ENCODE peak calls at places on chromosomes 11 and 22, in four cellular contexts. One of them, this sample, is unnamed.

GRCh38 chr11:66956689-66957290 is 1.4 kb downstream of the PC start:
- DNase-seq in GM23338: peak
- DNase-seq in HCT116: no peak
- DNase-seq in GM12878: no peak
- DNase-seq in this sample: peak

GRCh38 chr22:39597236-39597869 is 26.8 kb downstream of the CACNA1I start:
- DNase-seq in GM12878: no peak
- DNase-seq in HCT116: no peak
- DNase-seq in GM23338: peak
- DNase-seq in this sample: no peak

GRCh38 chr11:70480711-70481110 is 82.4 kb downstream of the CTTN start:
- DNase-seq in HCT116: no peak
- DNase-seq in GM23338: no peak
- DNase-seq in GM12878: no peak
- DNase-seq in this sample: no peak

GRCh38 chr11:76763573-76764348 is 19.4 kb upstream of the TSKU start:
- DNase-seq in HCT116: no peak
- DNase-seq in GM12878: no peak
- DNase-seq in GM23338: no peak
- DNase-seq in this sample: peak

GRCh38 chr11:83054904-83055380 is 16.8 kb downstream of the RAB30 start:
- DNase-seq in HCT116: no peak
- DNase-seq in GM12878: no peak
- DNase-seq in GM23338: no peak
- DNase-seq in this sample: no peak

GRCh38 chr11:107301886-107302285 is 155.7 kb downstream of the CWF19L2 start:
- DNase-seq in GM23338: peak
- DNase-seq in GM12878: no peak
- DNase-seq in HCT116: no peak
- DNase-seq in this sample: peak

GRCh38 chr11:2300290-2300935 is 1.3 kb downstream of the C11orf21 start:
- DNase-seq in GM12878: no peak
- DNase-seq in GM23338: no peak
- DNase-seq in HCT116: no peak
- DNase-seq in this sample: no peak

GRCh38 chr22:41479671-41480396 is 10.9 kb downstream of the ACO2 start:
- DNase-seq in GM23338: peak
- DNase-seq in HCT116: no peak
- DNase-seq in GM12878: no peak
- DNase-seq in this sample: no peak

GRCh38 chr11:23127706-23128105 is 267.4 kb upstream of the CCDC179 start:
- DNase-seq in GM23338: no peak
- DNase-seq in GM12878: no peak
- DNase-seq in HCT116: no peak
- DNase-seq in this sample: no peak

GRCh38 chr11:396511-396947 is 2.5 kb downstream of the PKP3 start:
- DNase-seq in HCT116: no peak
- DNase-seq in GM23338: peak
- DNase-seq in GM12878: no peak
- DNase-seq in this sample: no peak
- TF ChIP-seq CTCF in HCT116: peak
- TF ChIP-seq CTCF in GM23338: peak
- TF ChIP-seq CTCF in GM12878: no peak
- TF ChIP-seq CTCF in this sample: no peak

DNA sequence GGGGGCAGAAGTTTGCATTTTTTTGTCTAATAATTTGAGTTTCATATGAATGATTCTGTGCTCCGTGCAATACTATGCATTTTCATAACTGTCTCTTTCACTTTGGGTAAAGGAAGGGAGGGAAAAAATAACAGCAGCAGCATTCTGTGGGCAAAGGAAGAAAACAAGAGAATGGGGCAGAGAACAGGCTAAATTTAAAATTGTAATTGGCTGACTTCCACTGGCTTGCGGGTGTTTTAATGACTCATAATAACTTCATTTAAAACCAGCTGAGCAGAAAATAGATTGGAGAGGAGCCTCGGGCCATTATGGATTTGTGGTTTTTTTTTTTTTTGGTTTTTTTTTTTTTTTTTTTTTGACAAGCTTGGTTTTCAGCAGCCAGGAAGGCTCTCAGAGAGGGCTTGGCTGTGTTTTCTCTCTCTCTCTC is 107.4 kb downstream of the ZBTB16 start:
- DNase-seq in GM23338: no peak
- DNase-seq in HCT116: no peak
- DNase-seq in GM12878: no peak
- DNase-seq in this sample: peak
- H3K27ac ChIP-seq in GM23338: no peak
- H3K27ac ChIP-seq in HCT116: no peak
- H3K27ac ChIP-seq in GM12878: no peak
- H3K27ac ChIP-seq in this sample: no peak

DNA sequence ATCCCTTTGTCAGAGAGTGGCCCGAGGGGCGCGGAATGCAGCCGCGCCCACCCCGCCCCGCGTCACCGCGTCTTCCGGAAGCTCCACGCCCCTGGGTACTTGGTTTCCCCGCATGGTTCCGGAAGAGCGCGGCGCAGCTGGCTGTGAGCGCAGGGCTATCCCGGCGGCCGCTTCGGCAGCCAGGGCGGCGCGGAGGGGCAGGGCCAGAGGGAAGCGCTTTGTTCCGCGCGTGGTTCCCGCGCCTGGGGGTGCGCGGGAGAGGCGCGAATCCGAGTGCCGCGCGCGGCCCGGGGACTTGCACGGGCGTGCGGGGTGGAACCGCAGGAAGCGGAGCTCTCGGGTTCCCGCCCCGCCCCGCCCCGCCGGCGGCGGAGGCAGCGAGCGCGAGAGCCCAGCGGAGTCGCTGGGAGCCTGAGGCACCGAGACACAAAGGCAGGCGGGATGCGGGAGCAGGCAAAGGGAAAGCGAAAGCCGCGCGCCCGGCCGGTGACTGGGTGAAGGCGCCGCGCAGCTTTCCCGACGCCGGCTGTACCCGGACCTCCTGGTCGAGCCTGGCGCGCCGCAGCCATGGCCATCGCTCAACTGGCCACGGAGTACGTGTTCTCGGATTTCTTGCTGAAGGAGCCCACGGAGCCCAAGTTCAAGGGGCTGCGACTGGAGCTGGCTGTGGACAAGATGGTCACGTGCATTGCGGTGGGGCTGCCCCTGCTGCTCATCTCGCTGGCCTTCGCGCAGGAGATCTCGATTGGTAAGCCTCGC is at the start of gene PANX1:
- DNase-seq in GM23338: peak
- DNase-seq in GM12878: no peak
- DNase-seq in HCT116: peak
- DNase-seq in this sample: peak
- TF ChIP-seq EZH2 in GM23338: no peak
- TF ChIP-seq EZH2 in GM12878: no peak
- TF ChIP-seq EZH2 in HCT116: no peak
- TF ChIP-seq EZH2 in this sample: no peak

GRCh38 chr11:18010271-18010670 is 2.6 kb downstream of the SERGEF start:
- DNase-seq in GM12878: no peak
- DNase-seq in HCT116: no peak
- DNase-seq in GM23338: no peak
- DNase-seq in this sample: no peak
- TF ChIP-seq CTCF in GM12878: no peak
- TF ChIP-seq CTCF in HCT116: no peak
- TF ChIP-seq CTCF in GM23338: no peak
- TF ChIP-seq CTCF in this sample: no peak

GRCh38 chr22:30014244-30014643 is 66.0 kb upstream of the HORMAD2 start:
- DNase-seq in GM12878: no peak
- DNase-seq in GM23338: no peak
- DNase-seq in HCT116: no peak
- DNase-seq in this sample: no peak
- H3K27ac ChIP-seq in GM12878: no peak
- H3K27ac ChIP-seq in GM23338: no peak
- H3K27ac ChIP-seq in HCT116: no peak
- H3K27ac ChIP-seq in this sample: no peak

DNA sequence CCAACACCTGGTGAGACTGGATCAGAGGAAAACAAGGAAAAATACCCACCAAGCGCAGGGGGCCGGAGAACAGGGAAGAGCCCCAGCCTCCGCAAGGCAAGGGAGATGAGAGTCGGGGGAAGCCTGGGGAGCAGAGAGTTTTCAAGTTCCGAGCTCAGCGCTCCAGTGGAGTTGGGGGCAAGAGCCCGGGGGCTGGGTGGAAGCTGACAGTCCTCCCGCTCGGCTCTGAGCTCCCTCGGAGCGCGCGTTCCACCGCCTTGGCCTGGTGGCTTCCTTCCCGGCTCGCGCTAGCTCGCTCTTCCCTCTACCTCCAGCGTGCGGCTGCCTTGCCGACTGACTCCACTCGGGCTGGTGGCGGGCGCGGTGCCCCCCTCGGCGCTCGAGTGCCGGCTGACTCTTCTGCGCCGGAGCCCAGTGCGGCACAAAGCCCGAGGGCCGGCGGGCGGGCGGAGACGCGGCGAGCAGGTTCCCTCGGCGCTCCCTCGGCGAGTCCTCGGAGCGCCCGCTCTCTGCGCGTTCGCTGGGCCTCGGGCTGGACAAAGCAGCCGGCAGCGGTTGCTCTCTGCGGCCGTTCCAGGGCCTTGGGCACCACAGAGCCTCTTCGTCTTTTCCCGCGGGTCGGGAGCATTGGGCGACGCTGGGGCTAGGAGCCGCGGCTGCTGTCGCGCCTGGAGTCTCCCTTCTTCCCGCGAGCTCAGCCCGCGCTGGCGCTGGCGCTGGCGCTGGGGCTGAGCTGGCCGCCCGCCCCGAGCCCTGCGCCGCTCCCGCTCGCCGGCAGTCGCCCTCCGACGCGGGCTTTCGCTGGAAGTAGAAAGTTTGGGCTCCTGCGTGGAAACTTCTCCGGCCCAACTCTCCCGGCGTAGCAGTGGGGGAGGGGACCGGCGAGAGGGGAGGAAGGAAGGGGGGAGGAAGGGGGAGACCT is 1.0 kb downstream of the PAX6 start:
- DNase-seq in GM23338: peak
- DNase-seq in HCT116: no peak
- DNase-seq in GM12878: no peak
- DNase-seq in this sample: peak
- TF ChIP-seq EZH2 in GM23338: peak
- TF ChIP-seq EZH2 in HCT116: no peak
- TF ChIP-seq EZH2 in GM12878: no peak
- TF ChIP-seq EZH2 in this sample: no peak

DNA sequence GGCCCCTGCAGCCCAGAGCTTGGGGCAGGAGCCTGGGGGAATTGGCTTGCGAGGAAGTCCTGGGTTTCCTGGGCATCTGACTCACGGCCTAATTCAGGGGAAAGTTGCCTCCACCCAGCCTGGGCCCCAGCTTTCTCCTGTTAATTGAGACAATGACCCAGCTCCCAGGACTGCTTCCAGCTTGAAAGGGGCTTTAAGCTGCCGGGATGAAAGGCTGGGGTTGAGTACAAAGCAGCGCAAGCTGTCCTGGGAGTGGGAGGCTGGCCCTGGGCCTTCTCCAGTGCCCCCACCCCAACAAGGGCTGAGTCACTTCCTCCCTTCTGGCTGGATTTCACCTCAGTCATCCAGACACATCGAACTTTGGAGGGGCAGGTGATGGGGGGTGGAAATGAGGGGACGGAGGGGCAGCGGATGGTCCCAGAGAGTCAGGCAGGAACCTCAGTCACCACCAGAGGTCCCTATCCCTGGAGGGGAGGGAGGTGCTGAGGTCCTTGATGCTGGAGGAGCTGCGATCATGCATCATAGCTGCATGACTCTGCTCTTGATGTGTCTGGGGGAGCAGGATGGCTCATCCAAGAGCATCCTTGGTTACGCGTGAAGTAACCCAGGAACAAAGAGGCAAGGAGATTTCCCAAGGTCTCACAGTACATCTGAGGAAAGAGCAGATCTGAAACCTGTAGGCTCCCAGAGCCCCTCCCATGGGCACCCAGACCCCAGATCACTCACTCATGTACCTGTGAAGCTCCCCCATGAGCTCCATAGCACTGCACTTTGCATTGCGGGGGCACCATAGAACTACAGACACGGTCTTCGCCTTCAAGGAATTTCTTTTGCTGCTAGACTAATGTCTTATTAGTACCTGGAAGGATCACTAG is 30.0 kb upstream of the OAF start:
- DNase-seq in GM23338: peak
- DNase-seq in HCT116: no peak
- DNase-seq in GM12878: no peak
- DNase-seq in this sample: no peak
- TF ChIP-seq CTCF in GM23338: peak
- TF ChIP-seq CTCF in HCT116: peak
- TF ChIP-seq CTCF in GM12878: no peak
- TF ChIP-seq CTCF in this sample: no peak

This sample was measured in PC-9.